ENCODE peak calls at places on chromosome 4, in five cellular contexts. M, I, V, U and P are unnamed samples.

GRCh38 chr4:186789671-186790070 is 66.0 kb upstream of the FAT1 start:
- DNase-seq in M (no peak), I (no peak), V (no peak), U (peak; percentile 86), P (no peak)

GRCh38 chr4:77959566-77960338 is 97.1 kb downstream of the MRPL1 start:
- DNase-seq in M (peak; percentile 70), I (peak; percentile 44), V (no peak), U (peak; percentile 57), P (peak; percentile 11)

GRCh38 chr4:109256847-109257246 is 45.6 kb downstream of the COL25A1 start:
- DNase-seq in M (no peak), I (no peak), V (no peak), U (no peak), P (no peak)

GRCh38 chr4:47838445-47838844 is 578 bp upstream of the CORIN start:
- DNase-seq in M (peak; percentile 46), I (no peak), V (no peak), U (no peak), P (no peak)

GRCh38 chr4:168509786-168510185 is 12.9 kb downstream of the PALLD start:
- DNase-seq in M (no peak), I (no peak), V (no peak), U (peak; percentile 92), P (peak; percentile 46)

GRCh38 chr4:12595986-12596385 is 888.2 kb downstream of the RAB28 start:
- DNase-seq in M (peak; percentile 47), I (no peak), V (no peak), U (no peak), P (no peak)

GRCh38 chr4:23135792-23136645 is 443.3 kb downstream of the GBA3 start:
- DNase-seq in M (peak; percentile 81), I (peak; percentile 73), V (no peak), U (peak; percentile 41), P (peak; percentile 3)

GRCh38 chr4:70651864-70652506 is 14.3 kb downstream of the JCHAIN start:
- DNase-seq in M (peak; percentile 50), I (peak; percentile 1), V (peak; percentile 30), U (peak; percentile 52), P (peak; percentile 68)

GRCh38 chr4:189785257-189785656 is 155.4 kb upstream of the FRG1 start:
- DNase-seq in M (peak; percentile 80), I (no peak), V (peak; percentile 68), U (no peak), P (no peak)

GRCh38 chr4:188619456-188620149 is 480.4 kb downstream of the TRIML1 start:
- DNase-seq in M (peak; percentile 51), I (no peak), V (peak; percentile 36), U (no peak), P (no peak)

GRCh38 chr4:14151099-14151498 is 523.6 kb upstream of the BOD1L1 start:
- DNase-seq in M (no peak), I (no peak), V (no peak), U (peak; percentile 7), P (no peak)

DNA sequence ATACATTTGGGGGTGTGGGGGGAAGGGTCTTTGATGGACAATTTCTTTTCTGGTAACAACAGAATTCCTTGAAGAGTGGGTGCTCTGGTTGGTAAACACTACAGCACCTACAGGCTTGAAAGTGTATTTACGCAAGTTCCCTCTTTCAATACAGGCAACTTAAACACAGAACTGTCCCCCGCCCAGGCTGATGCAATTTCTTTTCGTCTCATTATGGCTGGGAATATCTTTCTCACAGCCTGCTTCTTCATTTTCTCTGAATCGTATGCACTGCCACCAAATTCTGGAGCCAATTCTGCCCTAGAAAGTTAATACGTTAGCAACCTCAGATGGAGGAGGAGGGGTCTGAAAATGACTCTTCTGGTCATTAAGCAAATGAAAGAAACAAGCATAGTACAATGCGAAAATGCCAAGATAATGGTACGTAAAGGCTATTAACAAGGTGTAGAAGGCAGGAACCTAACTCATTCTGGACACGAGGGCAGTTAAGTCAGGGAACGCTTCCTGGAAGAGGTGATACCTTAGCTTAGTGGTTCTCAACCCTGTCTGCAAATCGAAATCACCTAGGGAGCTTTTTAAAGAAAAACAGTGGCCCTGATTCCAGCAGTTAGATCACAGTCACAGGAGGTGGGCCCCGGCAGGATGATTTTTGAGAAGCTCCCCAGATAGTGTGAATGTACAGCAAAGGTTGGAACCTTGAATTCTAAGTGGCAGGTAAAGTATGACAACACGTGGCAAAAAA is 1.0 kb downstream of the AGA start:
- DNase-seq in M (peak; percentile 71), I (no peak), V (no peak), U (peak; percentile 28), P (no peak)
- H3K18ac ChIP-seq in M (peak overlapping the region; percentile 39), I (no peak overlapping the region), V (peak overlapping the region; percentile 79), U (peak overlapping the region; percentile 81), P (no peak overlapping the region)

GRCh38 chr4:105401278-105401677 is 72.6 kb downstream of the PPA2 start:
- DNase-seq in M (no peak), I (no peak), V (no peak), U (peak; percentile 16), P (no peak)

GRCh38 chr4:105399535-105400161 is 74.2 kb downstream of the PPA2 start:
- DNase-seq in M (no peak), I (no peak), V (no peak), U (peak; percentile 91), P (peak; percentile 27)
- H3K18ac ChIP-seq in M (no peak overlapping the region), I (no peak overlapping the region), V (no peak overlapping the region), U (peak overlapping the region; percentile 77), P (no peak overlapping the region)

GRCh38 chr4:153014460-153014859 is 78.3 kb downstream of the FHDC1 start:
- DNase-seq in M (no peak), I (no peak), V (no peak), U (peak; percentile 8), P (peak; percentile 57)

GRCh38 chr4:153010137-153010536 is 74.0 kb downstream of the FHDC1 start:
- DNase-seq in M (no peak), I (no peak), V (no peak), U (no peak), P (no peak)

GRCh38 chr4:153008578-153009199 is 72.6 kb downstream of the FHDC1 start:
- DNase-seq in M (no peak), I (no peak), V (no peak), U (no peak), P (no peak)

GRCh38 chr4:153018031-153018430 is 81.9 kb downstream of the FHDC1 start:
- DNase-seq in M (no peak), I (no peak), V (no peak), U (no peak), P (no peak)

GRCh38 chr4:153013202-153013988 is 77.3 kb downstream of the FHDC1 start:
- DNase-seq in M (no peak), I (no peak), V (no peak), U (no peak), P (no peak)
- H3K18ac ChIP-seq in M (no peak overlapping the region), I (no peak overlapping the region), V (no peak overlapping the region), U (no peak overlapping the region), P (no peak overlapping the region)

GRCh38 chr4:113471141-113471860 is 290.2 kb downstream of the CAMK2D start:
- DNase-seq in M (no peak), I (no peak), V (no peak), U (peak; percentile 30), P (no peak)
- H3K18ac ChIP-seq in M (no peak overlapping the region), I (no peak overlapping the region), V (no peak overlapping the region), U (no peak overlapping the region), P (no peak overlapping the region)

GRCh38 chr4:1013225-1014073 is 2.0 kb downstream of the FGFRL1 start:
- DNase-seq in M (no peak), I (no peak), V (no peak), U (no peak), P (no peak)

GRCh38 chr4:1010522-1011021 is 854 bp upstream of the FGFRL1 start:
- DNase-seq in M (peak; percentile 59), I (no peak), V (peak; percentile 62), U (peak; percentile 68), P (peak; percentile 92)

GRCh38 chr4:1011022-1011694 is at the start of gene FGFRL1:
- DNase-seq in M (peak; percentile 88), I (peak; percentile 88), V (peak; percentile 90), U (peak; percentile 77), P (peak; percentile 73)

GRCh38 chr4:1009647-1010521 is 1.5 kb upstream of the FGFRL1 start:
- DNase-seq in M (peak; percentile 45), I (no peak), V (peak; percentile 73), U (peak; percentile 36), P (peak; percentile 71)

GRCh38 chr4:1012031-1012739 is 759 bp downstream of the FGFRL1 start:
- DNase-seq in M (peak; percentile 82), I (no peak), V (no peak), U (no peak), P (peak; percentile 47)
- H3K18ac ChIP-seq in M (peak overlapping the region; percentile 25), I (peak overlapping the region; percentile 89), V (peak overlapping the region; percentile 58), U (no peak overlapping the region), P (no peak overlapping the region)

GRCh38 chr4:173924561-173924960 is 358.9 kb downstream of the FBXO8 start:
- DNase-seq in M (no peak), I (no peak), V (no peak), U (no peak), P (no peak)

GRCh38 chr4:173919196-173919595 is 364.3 kb downstream of the FBXO8 start:
- DNase-seq in M (no peak), I (no peak), V (no peak), U (peak; percentile 55), P (no peak)

GRCh38 chr4:173917255-173917960 is 366.1 kb downstream of the FBXO8 start:
- DNase-seq in M (peak; percentile 21), I (no peak), V (no peak), U (peak; percentile 79), P (no peak)

DNA sequence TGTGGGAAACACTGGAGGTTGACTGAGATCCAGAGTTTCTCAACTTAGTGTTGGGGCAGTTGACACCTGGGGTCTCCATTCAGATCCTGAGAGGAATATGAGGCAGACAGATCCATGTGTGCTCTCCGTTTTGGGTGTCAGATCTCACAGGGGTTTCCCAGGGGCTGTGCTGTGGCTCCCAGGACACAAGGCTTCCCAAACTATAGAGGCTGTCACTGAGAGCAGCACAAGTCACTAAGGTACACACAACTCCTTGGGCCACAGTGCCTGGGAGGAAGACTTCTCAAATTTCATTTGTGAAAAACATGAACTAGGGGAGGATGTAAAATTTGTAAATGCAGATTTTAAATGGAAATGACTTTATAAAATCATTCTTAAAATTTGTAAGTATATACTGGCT is 363.6 kb downstream of the FBXO8 start:
- DNase-seq in M (no peak), I (no peak), V (no peak), U (no peak), P (no peak)
- H3K18ac ChIP-seq in M (no peak overlapping the region), I (no peak overlapping the region), V (no peak overlapping the region), U (peak overlapping the region; percentile 1), P (no peak overlapping the region)

DNA sequence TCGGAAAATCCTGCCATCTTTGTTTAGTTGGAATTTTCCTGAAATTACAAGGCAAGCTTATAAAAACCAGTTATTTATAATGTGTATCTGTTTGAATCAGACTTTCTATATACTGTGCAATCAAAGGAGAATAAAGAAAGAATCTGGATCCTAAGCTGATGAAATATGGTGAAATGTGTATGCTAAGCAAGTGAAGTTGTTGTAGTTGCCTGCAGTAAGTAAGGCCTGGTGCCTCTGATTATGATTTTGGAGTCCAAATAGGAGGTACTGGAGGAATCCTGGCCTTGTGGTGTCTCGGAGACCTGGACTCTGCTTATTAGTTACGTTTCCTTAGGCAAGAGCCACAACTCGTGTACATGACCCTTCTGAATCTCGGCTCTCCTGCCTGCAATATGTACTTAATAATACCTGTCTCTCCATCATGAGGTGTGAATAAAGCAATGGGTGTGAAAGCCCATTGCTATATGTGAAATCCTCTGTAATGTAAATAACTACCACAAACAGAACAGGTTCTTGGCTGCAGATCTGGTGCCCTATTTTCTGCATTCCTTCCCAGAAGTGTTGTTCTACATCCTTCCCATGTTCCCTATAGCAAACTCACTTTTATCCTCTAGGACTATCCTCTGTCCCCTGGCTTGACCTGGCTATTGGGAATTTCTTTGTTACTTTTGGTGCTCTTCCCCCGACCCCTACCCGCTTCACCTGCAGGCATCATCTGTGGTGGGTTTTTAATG is 13.2 kb upstream of the FREM3 start:
- DNase-seq in M (no peak), I (no peak), V (no peak), U (no peak), P (no peak)
- H3K18ac ChIP-seq in M (no peak overlapping the region), I (no peak overlapping the region), V (no peak overlapping the region), U (no peak overlapping the region), P (no peak overlapping the region)